ENCODE peak calls at places on chromosome 5, in four cellular contexts. One of them, this sample, is unnamed.
A peak's percentile ranks its signal among the peaks of the same experiment; 100 is the strongest.

GRCh38 chr5:1174122-1174936 is 27.1 kb upstream of the SLC6A19 start:
- DNase-seq in thyroid gland: peak; percentile 63
- DNase-seq in PC-3: peak; percentile 95
- DNase-seq in uterus: peak; percentile 34
- DNase-seq in this sample: peak; percentile 84

GRCh38 chr5:127029513-127030258 is 672 bp downstream of the MARCHF3 start:
- DNase-seq in thyroid gland: peak; percentile 47
- DNase-seq in PC-3: peak; percentile 85
- DNase-seq in uterus: peak; percentile 30
- DNase-seq in this sample: peak; percentile 73

GRCh38 chr5:142684508-142685031 is 1.3 kb downstream of the FGF1 start:
- DNase-seq in thyroid gland: peak; percentile 53
- DNase-seq in PC-3: no peak
- DNase-seq in uterus: no peak
- DNase-seq in this sample: no peak

GRCh38 chr5:126635585-126635984 is 34.8 kb downstream of the PHAX start:
- DNase-seq in thyroid gland: no peak
- DNase-seq in PC-3: no peak
- DNase-seq in uterus: no peak
- DNase-seq in this sample: no peak

GRCh38 chr5:5266296-5266695 is 126.2 kb downstream of the ADAMTS16 start:
- DNase-seq in thyroid gland: no peak
- DNase-seq in PC-3: no peak
- DNase-seq in uterus: no peak
- DNase-seq in this sample: no peak

GRCh38 chr5:116504593-116504992 is 70.0 kb downstream of the SEMA6A start:
- DNase-seq in thyroid gland: no peak
- DNase-seq in PC-3: no peak
- DNase-seq in uterus: no peak
- DNase-seq in this sample: no peak

GRCh38 chr5:176965633-176966032 is 40.9 kb downstream of the UIMC1 start:
- DNase-seq in thyroid gland: no peak
- DNase-seq in PC-3: no peak
- DNase-seq in uterus: no peak
- DNase-seq in this sample: peak; percentile 46

GRCh38 chr5:138354926-138355378 is 2.5 kb downstream of the KDM3B start:
- DNase-seq in thyroid gland: peak; percentile 35
- DNase-seq in PC-3: peak; percentile 13
- DNase-seq in uterus: no peak
- DNase-seq in this sample: peak; percentile 39

GRCh38 chr5:55691265-55692105 is 20.6 kb downstream of the SLC38A9 start:
- DNase-seq in thyroid gland: no peak
- DNase-seq in PC-3: peak; percentile 48
- DNase-seq in uterus: no peak
- DNase-seq in this sample: no peak

GRCh38 chr5:17024686-17025180 is 88.6 kb upstream of the MYO10 start:
- DNase-seq in thyroid gland: peak; percentile 93
- DNase-seq in PC-3: peak; percentile 77
- DNase-seq in uterus: no peak
- DNase-seq in this sample: no peak

GRCh38 chr5:36879274-36880033 is 2.9 kb downstream of the NIPBL start:
- DNase-seq in thyroid gland: no peak
- DNase-seq in PC-3: no peak
- DNase-seq in uterus: no peak
- DNase-seq in this sample: no peak

GRCh38 chr5:140800816-140801493 is at the start of gene PCDHA3:
- DNase-seq in thyroid gland: no peak
- DNase-seq in PC-3: no peak
- DNase-seq in uterus: no peak
- DNase-seq in this sample: no peak

GRCh38 chr5:140802781-140803271 is 2.0 kb downstream of the PCDHA3 start:
- DNase-seq in thyroid gland: no peak
- DNase-seq in PC-3: no peak
- DNase-seq in uterus: no peak
- DNase-seq in this sample: no peak

GRCh38 chr5:140806834-140807775 is at the start of gene PCDHA4:
- DNase-seq in thyroid gland: peak; percentile 17
- DNase-seq in PC-3: peak; percentile 59
- DNase-seq in uterus: peak; percentile 45
- DNase-seq in this sample: no peak

GRCh38 chr5:140796718-140797095 is 2.1 kb downstream of the PCDHA2 start:
- DNase-seq in thyroid gland: no peak
- DNase-seq in PC-3: no peak
- DNase-seq in uterus: no peak
- DNase-seq in this sample: no peak

GRCh38 chr5:140801494-140801841 is 611 bp downstream of the PCDHA3 start:
- DNase-seq in thyroid gland: no peak
- DNase-seq in PC-3: no peak
- DNase-seq in uterus: no peak
- DNase-seq in this sample: no peak
- H3K9me3 ChIP-seq in thyroid gland: no peaks in the 10 kb centered on the region
- H3K9me3 ChIP-seq in PC-3: no peaks in the 10 kb centered on the region
- H3K9me3 ChIP-seq in uterus: no peaks in the 10 kb centered on the region
- H3K9me3 ChIP-seq in this sample: peaks cover 8% of the 10 kb centered on the region

GRCh38 chr5:79512692-79513518 is 1.0 kb downstream of the HOMER1 start:
- DNase-seq in thyroid gland: peak; percentile 27
- DNase-seq in PC-3: peak; percentile 35
- DNase-seq in uterus: no peak
- DNase-seq in this sample: no peak

GRCh38 chr5:79514391-79515105 is 614 bp upstream of the HOMER1 start:
- DNase-seq in thyroid gland: peak; percentile 93
- DNase-seq in PC-3: peak; percentile 81
- DNase-seq in uterus: peak; percentile 92
- DNase-seq in this sample: peak; percentile 71

GRCh38 chr5:79511945-79512493 is 1.9 kb downstream of the HOMER1 start:
- DNase-seq in thyroid gland: no peak
- DNase-seq in PC-3: no peak
- DNase-seq in uterus: no peak
- DNase-seq in this sample: no peak

GRCh38 chr5:79510638-79511037 is 3.3 kb downstream of the HOMER1 start:
- DNase-seq in thyroid gland: peak; percentile 21
- DNase-seq in PC-3: no peak
- DNase-seq in uterus: no peak
- DNase-seq in this sample: no peak

DNA sequence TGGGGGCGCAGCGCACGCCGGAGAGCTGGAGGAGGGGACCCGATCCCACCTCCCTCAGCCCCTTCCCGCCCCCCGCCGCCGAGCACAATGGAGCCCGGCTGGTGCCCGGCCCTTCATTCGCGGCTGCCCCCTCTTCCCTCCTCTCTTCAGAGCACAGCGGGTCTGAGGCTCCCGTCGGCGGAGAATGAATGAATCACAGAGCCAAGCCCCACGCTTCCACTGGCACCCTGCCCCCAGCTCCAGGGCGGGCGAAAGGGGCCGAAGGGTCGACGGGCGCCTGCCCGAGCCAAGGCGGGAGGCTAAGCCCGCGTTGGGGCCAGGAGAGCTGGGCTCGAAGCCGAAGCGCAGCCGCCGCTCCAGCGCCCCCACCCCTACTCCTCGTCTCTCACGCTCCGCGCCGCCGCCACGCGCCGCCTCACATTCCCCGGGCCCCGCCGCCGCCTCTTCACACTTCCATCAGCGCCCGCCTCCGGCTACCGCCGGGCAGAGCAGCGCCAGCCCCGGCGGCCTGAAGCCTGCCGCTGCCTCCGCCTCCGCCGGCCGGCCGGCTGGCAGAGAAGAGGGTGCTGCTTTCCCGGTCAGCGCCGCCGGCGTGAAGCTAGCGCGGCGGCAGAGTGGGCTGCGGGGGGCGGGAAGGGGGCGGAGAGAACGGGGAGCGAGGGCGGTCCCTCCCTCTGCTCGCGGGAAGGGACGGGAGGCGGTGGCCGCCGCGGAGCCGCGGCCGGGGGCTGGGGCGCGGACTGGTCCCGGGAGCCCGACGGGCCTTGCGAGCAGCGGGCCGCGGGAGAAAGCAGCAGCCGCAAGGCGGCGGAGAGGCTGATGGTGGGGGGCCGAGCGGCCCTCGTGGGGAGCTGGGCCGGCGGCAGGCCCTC is at the start of gene HOMER1:
- DNase-seq in thyroid gland: peak; percentile 89
- DNase-seq in PC-3: peak; percentile 67
- DNase-seq in uterus: peak; percentile 86
- DNase-seq in this sample: peak; percentile 87
- TF ChIP-seq CTCF in thyroid gland: no peak
- TF ChIP-seq CTCF in PC-3: no peak
- TF ChIP-seq CTCF in uterus: no peak
- TF ChIP-seq CTCF in this sample: no peak

GRCh38 chr5:146789712-146790660 is 88.6 kb downstream of the PPP2R2B start:
- DNase-seq in thyroid gland: no peak
- DNase-seq in PC-3: no peak
- DNase-seq in uterus: no peak
- DNase-seq in this sample: no peak
- H3K9me3 ChIP-seq in thyroid gland: no peaks in the 10 kb centered on the region
- H3K9me3 ChIP-seq in PC-3: no peaks in the 10 kb centered on the region
- H3K9me3 ChIP-seq in uterus: no peaks in the 10 kb centered on the region
- H3K9me3 ChIP-seq in this sample: no peaks in the 10 kb centered on the region

GRCh38 chr5:88727705-88728313 is 155.2 kb downstream of the MEF2C start:
- DNase-seq in thyroid gland: no peak
- DNase-seq in PC-3: peak; percentile 61
- DNase-seq in uterus: no peak
- DNase-seq in this sample: no peak

GRCh38 chr5:88729476-88730182 is 153.4 kb downstream of the MEF2C start:
- DNase-seq in thyroid gland: peak; percentile 69
- DNase-seq in PC-3: peak; percentile 88
- DNase-seq in uterus: peak; percentile 60
- DNase-seq in this sample: peak; percentile 57

GRCh38 chr5:88722546-88722945 is 160.4 kb downstream of the MEF2C start:
- DNase-seq in thyroid gland: no peak
- DNase-seq in PC-3: no peak
- DNase-seq in uterus: no peak
- DNase-seq in this sample: no peak

GRCh38 chr5:88719434-88719833 is 163.6 kb downstream of the MEF2C start:
- DNase-seq in thyroid gland: no peak
- DNase-seq in PC-3: peak; percentile 52
- DNase-seq in uterus: no peak
- DNase-seq in this sample: no peak

GRCh38 chr5:88724201-88724600 is 158.8 kb downstream of the MEF2C start:
- DNase-seq in thyroid gland: no peak
- DNase-seq in PC-3: peak; percentile 68
- DNase-seq in uterus: no peak
- DNase-seq in this sample: no peak
- TF ChIP-seq CTCF in thyroid gland: no peak
- TF ChIP-seq CTCF in PC-3: peak; percentile 75
- TF ChIP-seq CTCF in uterus: no peak
- TF ChIP-seq CTCF in this sample: peak; percentile 29

GRCh38 chr5:111963555-111963954 is 206.6 kb upstream of the NREP start:
- DNase-seq in thyroid gland: no peak
- DNase-seq in PC-3: no peak
- DNase-seq in uterus: no peak
- DNase-seq in this sample: no peak
- H3K9me3 ChIP-seq in thyroid gland: no peaks in the 10 kb centered on the region
- H3K9me3 ChIP-seq in PC-3: no peaks in the 10 kb centered on the region
- H3K9me3 ChIP-seq in uterus: no peaks in the 10 kb centered on the region
- H3K9me3 ChIP-seq in this sample: no peaks in the 10 kb centered on the region

GRCh38 chr5:132747064-132747692 is at the start of gene CCNI2:
- DNase-seq in thyroid gland: peak; percentile 38
- DNase-seq in PC-3: no peak
- DNase-seq in uterus: no peak
- DNase-seq in this sample: peak; percentile 32
- TF ChIP-seq CTCF in thyroid gland: no peak
- TF ChIP-seq CTCF in PC-3: no peak
- TF ChIP-seq CTCF in uterus: no peak
- TF ChIP-seq CTCF in this sample: no peak

GRCh38 chr5:117588611-117589010 is 1014.0 kb upstream of the SEMA6A start:
- DNase-seq in thyroid gland: no peak
- DNase-seq in PC-3: no peak
- DNase-seq in uterus: no peak
- DNase-seq in this sample: no peak
- H3K9me3 ChIP-seq in thyroid gland: no peaks in the 10 kb centered on the region
- H3K9me3 ChIP-seq in PC-3: no peaks in the 10 kb centered on the region
- H3K9me3 ChIP-seq in uterus: no peaks in the 10 kb centered on the region
- H3K9me3 ChIP-seq in this sample: no peaks in the 10 kb centered on the region

GRCh38 chr5:150274811-150275210 is 14.8 kb downstream of the CAMK2A start:
- DNase-seq in thyroid gland: no peak
- DNase-seq in PC-3: no peak
- DNase-seq in uterus: no peak
- DNase-seq in this sample: no peak

GRCh38 chr5:150270546-150271295 is 18.9 kb downstream of the CAMK2A start:
- DNase-seq in thyroid gland: no peak
- DNase-seq in PC-3: no peak
- DNase-seq in uterus: no peak
- DNase-seq in this sample: no peak

GRCh38 chr5:150271296-150271692 is 18.3 kb downstream of the CAMK2A start:
- DNase-seq in thyroid gland: no peak
- DNase-seq in PC-3: no peak
- DNase-seq in uterus: no peak
- DNase-seq in this sample: no peak

GRCh38 chr5:150271923-150272322 is 17.6 kb downstream of the CAMK2A start:
- DNase-seq in thyroid gland: no peak
- DNase-seq in PC-3: no peak
- DNase-seq in uterus: no peak
- DNase-seq in this sample: no peak

DNA sequence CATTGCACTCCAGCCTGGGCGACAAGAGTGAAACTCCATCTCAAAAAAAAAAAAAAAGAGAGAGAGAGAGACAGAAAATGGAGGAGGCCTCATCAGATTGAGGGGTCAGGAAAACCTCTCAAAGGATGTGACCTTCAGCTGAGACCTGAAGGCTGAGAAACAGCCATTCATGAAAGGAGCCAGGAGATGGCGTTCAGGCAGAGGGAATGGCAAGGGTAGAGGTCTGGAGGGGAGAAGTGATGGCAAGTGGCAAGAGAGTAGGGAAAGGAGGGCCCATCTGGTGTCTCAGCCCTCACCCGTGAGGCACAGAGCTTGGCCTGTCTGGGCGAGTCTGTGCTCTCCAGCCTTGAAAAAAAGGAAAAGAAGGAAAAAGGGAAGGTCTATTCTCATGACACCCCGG is 17.0 kb downstream of the CAMK2A start:
- DNase-seq in thyroid gland: no peak
- DNase-seq in PC-3: peak; percentile 72
- DNase-seq in uterus: no peak
- DNase-seq in this sample: peak; percentile 73
- TF ChIP-seq CTCF in thyroid gland: no peak
- TF ChIP-seq CTCF in PC-3: peak; percentile 70
- TF ChIP-seq CTCF in uterus: peak; percentile 29
- TF ChIP-seq CTCF in this sample: peak; percentile 83

GRCh38 chr5:119930490-119930889 is 301.1 kb downstream of the FAM170A start:
- DNase-seq in thyroid gland: no peak
- DNase-seq in PC-3: no peak
- DNase-seq in uterus: no peak
- DNase-seq in this sample: no peak

GRCh38 chr5:119928974-119929373 is 299.6 kb downstream of the FAM170A start:
- DNase-seq in thyroid gland: no peak
- DNase-seq in PC-3: no peak
- DNase-seq in uterus: no peak
- DNase-seq in this sample: no peak

DNA sequence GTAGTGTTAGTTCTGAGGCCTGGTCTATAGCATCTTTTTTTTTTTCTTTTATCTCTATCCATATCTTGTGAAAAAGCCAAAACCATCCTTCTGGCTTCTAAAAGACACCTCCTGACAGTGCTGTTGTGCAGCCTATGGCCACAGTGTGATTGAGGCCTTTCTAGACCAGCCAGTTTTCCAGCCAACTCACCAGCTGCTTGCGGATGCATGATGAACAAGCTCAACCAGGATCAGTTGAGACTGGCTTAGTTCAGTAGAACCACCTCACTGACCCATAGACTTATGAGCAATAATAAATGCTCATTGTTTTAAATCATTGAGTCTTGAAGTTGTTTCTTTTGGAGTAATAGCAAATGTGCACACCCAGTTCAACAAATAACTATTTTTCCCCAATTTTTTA is 296.9 kb downstream of the FAM170A start:
- DNase-seq in thyroid gland: no peak
- DNase-seq in PC-3: no peak
- DNase-seq in uterus: no peak
- DNase-seq in this sample: no peak
- H3K9me3 ChIP-seq in thyroid gland: no peaks in the 10 kb centered on the region
- H3K9me3 ChIP-seq in PC-3: no peaks in the 10 kb centered on the region
- H3K9me3 ChIP-seq in uterus: no peaks in the 10 kb centered on the region
- H3K9me3 ChIP-seq in this sample: no peaks in the 10 kb centered on the region